ENCODE peak calls at places on chromosomes 4 and X, in four cellular contexts. K, N, U and Q are unnamed samples.

GRCh38 chr4:54657556-54658313 is at the start of gene KIT:
- DNase-seq in K (no peak), N (no peak), U (no peak), Q (no peak)

GRCh38 chr4:163111588-163111987 is 55.1 kb downstream of the NAF1 start:
- DNase-seq in K (no peak), N (peak), U (no peak), Q (no peak)

GRCh38 chrX:63050225-63050624 is 300.9 kb downstream of the SPIN4 start:
- DNase-seq in K (peak), N (peak), U (no peak), Q (peak)

GRCh38 chr4:39046243-39046642 is 14.0 kb upstream of the TMEM156 start:
- DNase-seq in K (no peak), N (peak), U (peak), Q (no peak)

GRCh38 chr4:145531193-145531592 is 49.5 kb downstream of the SMAD1 start:
- DNase-seq in K (no peak), N (no peak), U (no peak), Q (peak)

GRCh38 chrX:69616520-69617203 is 749 bp downstream of the EDA start:
- DNase-seq in K (no peak), N (no peak), U (peak), Q (no peak)

GRCh38 chrX:121958886-121959285 is 911.5 kb downstream of the GLUD2 start:
- DNase-seq in K (no peak), N (no peak), U (no peak), Q (no peak)

GRCh38 chr4:107094332-107094731 is 58.2 kb upstream of the DKK2 start:
- DNase-seq in K (no peak), N (no peak), U (peak), Q (no peak)

GRCh38 chr4:85744950-85745349 is 270.0 kb downstream of the ARHGAP24 start:
- DNase-seq in K (no peak), N (no peak), U (no peak), Q (no peak)

GRCh38 chr4:148951346-148951745 is 509.1 kb upstream of the NR3C2 start:
- DNase-seq in K (no peak), N (no peak), U (no peak), Q (no peak)

GRCh38 chr4:102344520-102344954 is 745 bp downstream of the SLC39A8 start:
- DNase-seq in K (peak), N (peak), U (no peak), Q (peak)

GRCh38 chrX:153297376-153297775 is 24.2 kb downstream of the PNMA6F start:
- DNase-seq in K (no peak), N (no peak), U (no peak), Q (no peak)

GRCh38 chrX:53261573-53261972 is 19.8 kb downstream of the IQSEC2 start:
- DNase-seq in K (no peak), N (no peak), U (no peak), Q (peak)

GRCh38 chrX:110691446-110691845 is 104.2 kb downstream of the CHRDL1 start:
- DNase-seq in K (no peak), N (no peak), U (no peak), Q (no peak)

GRCh38 chr4:109826719-109827118 is 1.1 kb upstream of the RRH start:
- DNase-seq in K (no peak), N (no peak), U (no peak), Q (peak)

GRCh38 chrX:123927845-123928244 is 33.7 kb upstream of the STAG2 start:
- DNase-seq in K (no peak), N (no peak), U (no peak), Q (no peak)

GRCh38 chr4:114015444-114015899 is 36.0 kb upstream of the ARSJ start:
- DNase-seq in K (no peak), N (peak), U (no peak), Q (no peak)

GRCh38 chr4:16875487-16875886 is 23.0 kb downstream of the LDB2 start:
- DNase-seq in K (no peak), N (no peak), U (no peak), Q (no peak)

GRCh38 chr4:131339137-131339536 is 1810.0 kb upstream of the PCDH10 start:
- DNase-seq in K (no peak), N (no peak), U (no peak), Q (no peak)

GRCh38 chr4:101037938-101038413 is 309.4 kb downstream of the PPP3CA start:
- DNase-seq in K (no peak), N (no peak), U (no peak), Q (no peak)

GRCh38 chr4:174467107-174467506 is 55.2 kb downstream of the HPGD start:
- DNase-seq in K (no peak), N (no peak), U (no peak), Q (no peak)

GRCh38 chr4:44632089-44632488 is 19.3 kb downstream of the YIPF7 start:
- DNase-seq in K (no peak), N (no peak), U (no peak), Q (no peak)

GRCh38 chr4:69617083-69617694 is 22.3 kb downstream of the UGT2A2 start:
- DNase-seq in K (no peak), N (peak), U (peak), Q (peak)
- H3K4me2 ChIP-seq in K (no peak), N (no peak), U (no peak), Q (no peak)

DNA sequence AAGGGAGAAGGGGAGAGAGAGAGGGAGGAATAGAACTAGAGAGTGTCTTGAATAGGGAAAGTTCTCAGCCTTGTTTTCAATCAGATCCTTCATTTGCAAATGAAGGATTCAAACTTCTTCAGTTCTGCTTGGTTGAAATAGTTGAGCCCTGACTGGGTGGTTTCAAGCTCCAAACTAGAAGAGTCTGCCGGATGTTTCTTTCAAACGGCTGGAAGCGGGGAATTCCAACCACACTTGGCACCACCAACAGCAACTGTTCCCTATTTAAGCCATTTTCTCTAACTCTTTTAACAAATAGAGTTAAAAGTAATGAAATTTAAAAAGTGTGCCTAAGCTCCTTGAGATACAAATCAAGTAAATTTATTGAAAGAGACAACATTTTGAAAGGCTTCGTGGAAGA is 67.5 kb upstream of the DDX60 start:
- DNase-seq in K (no peak), N (no peak), U (no peak), Q (no peak)
- H3K4me2 ChIP-seq in K (no peak), N (no peak), U (no peak), Q (no peak)

GRCh38 chr4:86909945-86910344 is 17.7 kb upstream of the C4orf36 start:
- DNase-seq in K (no peak), N (no peak), U (no peak), Q (no peak)

GRCh38 chr4:86909540-86909939 is 17.3 kb upstream of the C4orf36 start:
- DNase-seq in K (no peak), N (no peak), U (no peak), Q (no peak)

GRCh38 chr4:86910820-86911684 is 18.8 kb upstream of the C4orf36 start:
- DNase-seq in K (no peak), N (no peak), U (no peak), Q (no peak)

DNA sequence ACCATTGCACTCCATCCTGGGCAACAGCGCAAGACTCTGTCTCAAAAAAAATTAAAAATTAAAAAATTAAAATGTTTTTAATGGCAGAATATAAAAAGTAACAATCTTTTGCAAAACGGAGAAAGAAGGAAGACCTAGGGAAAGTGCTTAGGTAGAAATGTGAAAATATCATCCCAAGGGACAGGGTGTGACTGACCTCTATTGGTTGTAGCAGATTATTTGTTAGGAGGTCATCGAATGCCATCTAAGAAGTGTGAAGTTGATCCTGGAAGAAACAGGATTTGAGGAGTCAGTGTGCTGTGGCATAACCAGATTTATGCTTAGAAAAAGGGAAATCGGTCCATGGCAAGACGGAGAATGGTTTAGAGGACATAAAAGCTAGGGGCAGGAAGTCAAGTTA is 18.1 kb upstream of the C4orf36 start:
- DNase-seq in K (no peak), N (no peak), U (no peak), Q (no peak)
- H3K4me2 ChIP-seq in K (no peak), N (no peak), U (no peak), Q (no peak)

DNA sequence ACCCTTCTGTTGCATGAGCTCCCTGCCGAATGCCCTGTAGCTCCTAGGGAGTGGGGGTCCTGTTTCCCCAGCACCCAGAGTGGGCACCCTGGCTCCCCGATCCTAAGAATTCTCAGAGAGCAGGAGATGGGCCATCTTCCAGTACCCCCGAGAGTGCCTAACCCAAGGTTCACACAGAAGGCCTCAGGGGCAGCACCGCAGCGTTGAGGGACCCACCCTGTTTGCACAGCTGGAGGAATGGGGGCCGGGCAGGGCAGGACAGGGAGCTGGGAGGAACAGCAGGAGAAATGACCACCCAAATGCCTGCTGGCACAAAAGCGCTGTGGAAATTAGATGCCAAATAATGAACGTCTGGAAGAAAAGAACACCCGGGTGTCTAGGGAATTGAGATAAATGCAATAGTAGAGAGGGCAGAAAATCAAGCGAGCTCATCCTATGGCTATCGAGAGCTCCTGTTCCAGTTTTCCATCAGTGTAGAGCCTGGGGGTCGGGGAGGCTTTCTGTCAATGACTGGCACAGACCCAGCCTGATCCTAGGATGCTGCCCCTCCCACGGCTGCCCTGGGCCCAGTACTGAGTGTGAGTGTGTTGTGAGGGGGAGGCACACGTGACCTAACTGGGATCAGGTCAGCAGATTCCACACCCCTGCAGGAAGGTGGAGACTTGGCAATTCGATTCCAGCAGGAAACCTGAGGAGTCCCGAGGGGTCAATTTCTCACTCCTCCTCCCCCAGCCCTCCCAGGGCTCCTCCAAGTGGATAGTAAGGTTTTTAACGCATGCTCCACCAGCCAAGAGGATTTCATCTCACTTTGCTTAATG is 25.6 kb downstream of the SEPTIN6 start:
- DNase-seq in K (no peak), N (no peak), U (no peak), Q (no peak)
- H3K4me2 ChIP-seq in K (no peak), N (no peak), U (no peak), Q (peak)